ENCODE peak calls at places on chromosomes 11 and 22, in four cellular contexts. R is psoas muscle, B is neural progenitor cell, M is PC-3. N is an unnamed sample. For H3K36me3, the result is how much of the 10 kb centered on the place peaks cover.

GRCh38 chr11:123594921-123595320 is 59.5 kb downstream of the SCN3B start:
- DNase-seq in R (no peak), B (no peak), M (no peak), N (no peak)

GRCh38 chr11:116657842-116658825 is 114.7 kb downstream of the BUD13 start:
- DNase-seq in R (no peak), B (no peak), M (no peak), N (no peak)

GRCh38 chr11:12692238-12693074 is 18.2 kb downstream of the TEAD1 start:
- DNase-seq in R (peak), B (peak), M (peak), N (peak)

GRCh38 chr11:132056689-132057088 is 686.3 kb downstream of the NTM start:
- DNase-seq in R (no peak), B (no peak), M (no peak), N (peak)

GRCh38 chr11:48012051-48012391 is 31.7 kb downstream of the PTPRJ start:
- DNase-seq in R (no peak), B (no peak), M (no peak), N (no peak)

GRCh38 chr11:113103932-113104331 is 142.7 kb downstream of the NCAM1 start:
- DNase-seq in R (no peak), B (no peak), M (no peak), N (no peak)

GRCh38 chr22:23527971-23528740 is 51.9 kb downstream of the IGLL1 start:
- DNase-seq in R (no peak), B (no peak), M (no peak), N (no peak)

GRCh38 chr11:2704356-2704755 is 4.6 kb upstream of the KCNQ1OT1 start:
- DNase-seq in R (no peak), B (no peak), M (no peak), N (no peak)

GRCh38 chr22:30028731-30029130 is 51.5 kb upstream of the HORMAD2 start:
- DNase-seq in R (no peak), B (no peak), M (no peak), N (no peak)
- H3K36me3 ChIP-seq in R (under half), B (under half), M (under half), N (half or more)

GRCh38 chr11:6234314-6235031 is at the start of gene FHIP1B:
- DNase-seq in R (peak), B (peak), M (peak), N (peak)
- H3K36me3 ChIP-seq in R (under half), B (under half), M (under half), N (under half)

DNA sequence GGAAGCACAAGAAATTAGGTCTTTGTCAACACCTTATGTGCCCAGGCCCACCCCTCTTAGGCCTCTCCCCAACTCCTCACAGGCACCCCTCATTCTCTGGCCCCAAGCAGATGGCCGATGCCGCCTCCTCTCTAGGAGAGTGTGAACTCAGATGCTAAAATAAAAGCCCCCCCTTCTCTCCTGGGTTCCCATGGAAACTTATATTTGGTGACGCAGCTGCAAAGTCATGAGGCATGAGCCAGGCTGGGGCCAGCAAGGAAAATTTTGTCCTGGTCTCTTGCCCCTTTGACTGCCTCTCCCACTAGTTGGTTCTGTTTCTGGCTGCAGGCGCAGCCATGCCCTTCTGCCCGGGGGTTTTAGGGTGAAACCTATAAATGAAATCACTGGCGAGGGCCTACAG is 11.8 kb downstream of the RCOR2 start:
- DNase-seq in R (no peak), B (no peak), M (no peak), N (no peak)
- H3K36me3 ChIP-seq in R (under half), B (under half), M (under half), N (half or more)

DNA sequence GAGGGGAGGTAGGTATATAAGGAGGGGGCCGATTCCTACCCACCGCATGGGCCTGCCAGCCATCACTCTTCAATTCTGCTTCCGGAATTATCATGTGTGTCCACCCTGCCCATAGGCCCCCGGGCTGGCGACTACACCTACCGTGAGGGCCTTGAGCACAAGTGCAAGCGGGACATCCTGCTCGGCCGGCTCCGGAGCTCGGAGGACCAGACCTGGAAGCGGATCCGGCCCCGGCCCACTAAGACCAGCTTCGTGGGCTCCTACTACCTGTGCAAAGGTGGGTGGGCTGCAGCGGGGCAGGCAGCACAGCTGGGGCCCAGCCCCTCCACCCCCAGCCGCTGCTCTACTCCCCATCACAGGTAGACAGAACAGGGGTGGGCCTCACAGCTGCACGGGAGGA is 38.4 kb upstream of the TEF start:
- DNase-seq in R (no peak), B (no peak), M (no peak), N (no peak)
- H3K36me3 ChIP-seq in R (under half), B (under half), M (under half), N (half or more)

GRCh38 chr11:66001941-66002647 is at the start of the genes BANF1 and EIF1AD:
- DNase-seq in R (peak), B (peak), M (peak), N (peak)

GRCh38 chr11:65992056-65992455 is 9.9 kb downstream of the EIF1AD start:
- DNase-seq in R (no peak), B (no peak), M (no peak), N (no peak)

GRCh38 chr11:66002648-66003225 is 434 bp downstream of the BANF1 start:
- DNase-seq in R (peak), B (no peak), M (peak), N (peak)

DNA sequence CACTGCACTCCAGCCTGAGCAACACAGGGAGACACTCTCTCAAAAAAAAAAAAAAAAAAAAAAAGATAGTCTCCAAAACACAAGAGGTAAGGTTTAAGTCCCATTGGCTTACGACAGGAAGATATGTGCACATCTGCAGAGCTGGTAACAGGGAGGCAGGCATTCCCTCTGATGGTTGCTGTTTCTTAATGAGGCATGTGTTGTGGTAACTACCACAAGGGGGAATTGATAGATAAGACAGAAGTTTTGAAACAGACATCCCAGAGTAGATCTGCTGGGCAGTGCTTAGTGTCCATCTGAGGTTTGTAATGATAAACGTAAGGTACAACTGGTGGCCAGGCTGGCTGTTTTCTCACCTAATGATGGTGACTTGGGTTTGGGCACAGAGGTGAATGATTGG is 4.7 kb downstream of the EIF1AD start:
- DNase-seq in R (no peak), B (no peak), M (no peak), N (no peak)
- H3K36me3 ChIP-seq in R (under half), B (under half), M (under half), N (under half)

GRCh38 chr22:36899498-36899897 is 13.9 kb upstream of the CSF2RB start:
- DNase-seq in R (no peak), B (no peak), M (no peak), N (no peak)
- H3K36me3 ChIP-seq in R (under half), B (under half), M (under half), N (under half)

N was measured in adipocyte.